ENCODE peak calls at places on chromosomes 6 and 20, in ten cellular contexts. N is T1000; I is ecto neural progenitor cell; O is ACHN; A is keratinocyte; Y is activated naive CD8-positive, alpha-beta T cell treated with anti-CD3 and anti-CD28 coated beads for 36 hours; Q is H9; J is HEK293T; R is fibroblast of mammary gland; E is stimulated activated CD4-positive, alpha-beta T cell treated with anti-CD3 and anti-CD28 coated beads, Interleukin-12 subunit alpha, Interleukin-12 subunit beta, amount 100 ng/mL, for 24 hours. Z is an unnamed sample.

GRCh38 chr6:170160628-170161611 is 130.0 kb downstream of the DLL1 start:
- DNase-seq in N (no peak), I (no peak), O (no peak), A (no peak), Y (no peak), Q (no peak), J (no peak), R (no peak), E (no peak), Z (no peak)

GRCh38 chr6:108102965-108103364 is 28.4 kb upstream of the OSTM1 start:
- DNase-seq in N (no peak), I (no peak), O (no peak), A (no peak), Y (no peak), Q (no peak), J (no peak), R (no peak), E (no peak), Z (no peak)

GRCh38 chr6:166281104-166281503 is 27.1 kb downstream of the PRR18 start:
- DNase-seq in N (no peak), I (no peak), O (no peak), A (no peak), Y (no peak), Q (no peak), J (no peak), R (no peak), E (no peak), Z (no peak)

GRCh38 chr6:2857580-2858337 is 16.1 kb upstream of the SERPINB1 start:
- DNase-seq in N (no peak), I (peak), O (no peak), A (no peak), Y (peak), Q (no peak), J (no peak), R (peak), E (peak), Z (peak)

GRCh38 chr6:11609324-11610071 is 71.9 kb downstream of the TMEM170B start:
- DNase-seq in N (peak), I (no peak), O (no peak), A (no peak), Y (no peak), Q (no peak), J (no peak), R (peak), E (no peak), Z (no peak)

GRCh38 chr20:10447028-10447427 is 11.9 kb downstream of the SLX4IP start:
- DNase-seq in N (no peak), I (no peak), O (peak), A (no peak), Y (peak), Q (no peak), J (peak), R (peak), E (peak), Z (peak)

GRCh38 chr6:3977875-3978711 is 100.8 kb downstream of the FAM217A start:
- DNase-seq in N (peak), I (no peak), O (peak), A (no peak), Y (peak), Q (peak), J (peak), R (peak), E (peak), Z (peak)

GRCh38 chr6:56760842-56761241 is 118.2 kb upstream of the DST start:
- DNase-seq in N (no peak), I (no peak), O (no peak), A (no peak), Y (no peak), Q (no peak), J (no peak), R (no peak), E (no peak), Z (no peak)

GRCh38 chr6:151916075-151916474 is 108.6 kb downstream of the ESR1 start:
- DNase-seq in N (no peak), I (no peak), O (no peak), A (no peak), Y (no peak), Q (no peak), J (no peak), R (no peak), E (no peak), Z (no peak)

GRCh38 chr6:42387336-42387735 is 64.4 kb downstream of the TRERF1 start:
- DNase-seq in N (no peak), I (no peak), O (no peak), A (no peak), Y (no peak), Q (no peak), J (no peak), R (no peak), E (no peak), Z (no peak)

GRCh38 chr6:98041921-98042320 is 758.9 kb upstream of the MMS22L start:
- DNase-seq in N (no peak), I (no peak), O (no peak), A (no peak), Y (no peak), Q (no peak), J (no peak), R (no peak), E (no peak), Z (no peak)

GRCh38 chr20:57849868-57850215 is 140.0 kb upstream of the PMEPA1 start:
- DNase-seq in N (no peak), I (peak), O (no peak), A (no peak), Y (no peak), Q (peak), J (no peak), R (no peak), E (no peak), Z (no peak)